ENCODE peak calls at places on chromosomes 4 and X, in five cellular contexts. B is IMR-90, I is cardiac fibroblast, Z is AG10803, C is spleen. G is an unnamed sample.

GRCh38 chrX:2841511-2841910 is 12.8 kb downstream of the GYG2 start:
- DNase-seq in B (no peak), I (no peak), Z (no peak), C (no peak), G (peak; percentile 85)

GRCh38 chr4:28225689-28226353 is 1365.2 kb downstream of the STIM2 start:
- DNase-seq in B (no peak), I (peak; percentile 4), Z (peak; percentile 32), C (no peak), G (peak; percentile 44)

GRCh38 chr4:115418997-115419396 is 305.6 kb upstream of the NDST4 start:
- DNase-seq in B (no peak), I (no peak), Z (no peak), C (no peak), G (no peak)

GRCh38 chr4:124055896-124056295 is 656.6 kb downstream of the ANKRD50 start:
- DNase-seq in B (peak; percentile 31), I (peak; percentile 23), Z (peak; percentile 13), C (no peak), G (no peak)

GRCh38 chrX:39753296-39753996 is 344.3 kb downstream of the BCOR start:
- DNase-seq in B (peak; percentile 73), I (peak; percentile 51), Z (no peak), C (no peak), G (peak; percentile 57)

GRCh38 chrX:153857348-153857903 is 27.1 kb upstream of the PDZD4 start:
- DNase-seq in B (no peak), I (no peak), Z (no peak), C (peak; percentile 37), G (no peak)

GRCh38 chrX:141183000-141183399 is 6.1 kb upstream of the LDOC1 start:
- DNase-seq in B (no peak), I (no peak), Z (no peak), C (no peak), G (no peak)

GRCh38 chrX:121160987-121161386 is 113.6 kb downstream of the GLUD2 start:
- DNase-seq in B (no peak), I (peak; percentile 15), Z (peak; percentile 5), C (no peak), G (peak; percentile 19)

GRCh38 chr4:153337686-153338085 is 6.8 kb upstream of the MND1 start:
- DNase-seq in B (no peak), I (no peak), Z (no peak), C (no peak), G (no peak)

GRCh38 chrX:47222776-47223350 is 4.4 kb downstream of the CDK16 start:
- DNase-seq in B (no peak), I (no peak), Z (no peak), C (peak; percentile 66), G (no peak)

GRCh38 chrX:70033348-70033747 is 16.4 kb downstream of the AWAT2 start:
- DNase-seq in B (peak; percentile 21), I (peak; percentile 51), Z (peak; percentile 16), C (peak; percentile 59), G (peak; percentile 56)

GRCh38 chr4:121472937-121473721 is 92.3 kb upstream of the QRFPR start:
- DNase-seq in B (no peak), I (no peak), Z (no peak), C (no peak), G (no peak)

GRCh38 chr4:146436423-146437162 is 85.1 kb downstream of the SLC10A7 start:
- DNase-seq in B (peak; percentile 16), I (no peak), Z (peak; percentile 17), C (no peak), G (peak; percentile 26)

GRCh38 chrX:79081895-79082512 is 62.5 kb upstream of the GPR174 start:
- DNase-seq in B (peak; percentile 4), I (peak; percentile 29), Z (peak; percentile 14), C (no peak), G (peak; percentile 61)

GRCh38 chr4:10102981-10103330 is 13.6 kb downstream of the WDR1 start:
- DNase-seq in B (no peak), I (no peak), Z (no peak), C (no peak), G (no peak)

GRCh38 chr4:24322517-24322916 is 261.8 kb downstream of the DHX15 start:
- DNase-seq in B (peak; percentile 22), I (peak; percentile 2), Z (peak; percentile 6), C (no peak), G (no peak)

GRCh38 chr4:1379801-1380331 is 26.4 kb downstream of the NKX1-1 start:
- DNase-seq in B (no peak), I (no peak), Z (no peak), C (peak; percentile 61), G (no peak)

GRCh38 chrX:143648705-143649104 is 12.8 kb upstream of the SLITRK4 start:
- DNase-seq in B (no peak), I (peak; percentile 26), Z (no peak), C (no peak), G (no peak)

GRCh38 chr4:161714022-161714751 is 449.6 kb downstream of the FSTL5 start:
- DNase-seq in B (peak; percentile 91), I (no peak), Z (peak; percentile 71), C (no peak), G (peak; percentile 89)

GRCh38 chrX:16836371-16836770 is 33.8 kb downstream of the RBBP7 start:
- DNase-seq in B (peak; percentile 13), I (peak; percentile 38), Z (peak; percentile 18), C (no peak), G (no peak)

GRCh38 chrX:39802906-39803305 is 294.9 kb downstream of the BCOR start:
- DNase-seq in B (no peak), I (no peak), Z (no peak), C (no peak), G (no peak)

GRCh38 chr4:182251116-182251515 is 7.9 kb downstream of the TENM3 start:
- DNase-seq in B (no peak), I (no peak), Z (no peak), C (no peak), G (no peak)

GRCh38 chr4:182258441-182259031 is 15.3 kb downstream of the TENM3 start:
- DNase-seq in B (no peak), I (no peak), Z (no peak), C (no peak), G (no peak)

GRCh38 chr4:182257503-182257902 is 14.3 kb downstream of the TENM3 start:
- DNase-seq in B (no peak), I (no peak), Z (no peak), C (no peak), G (no peak)

GRCh38 chr4:182254381-182254780 is 11.2 kb downstream of the TENM3 start:
- DNase-seq in B (no peak), I (no peak), Z (no peak), C (no peak), G (no peak)

GRCh38 chr4:182255421-182256190 is 12.4 kb downstream of the TENM3 start:
- DNase-seq in B (no peak), I (no peak), Z (no peak), C (no peak), G (no peak)
- TF ChIP-seq CTCF in B (no peak), I (no peak), Z (no peak), C (no peak), G (no peak)

DNA sequence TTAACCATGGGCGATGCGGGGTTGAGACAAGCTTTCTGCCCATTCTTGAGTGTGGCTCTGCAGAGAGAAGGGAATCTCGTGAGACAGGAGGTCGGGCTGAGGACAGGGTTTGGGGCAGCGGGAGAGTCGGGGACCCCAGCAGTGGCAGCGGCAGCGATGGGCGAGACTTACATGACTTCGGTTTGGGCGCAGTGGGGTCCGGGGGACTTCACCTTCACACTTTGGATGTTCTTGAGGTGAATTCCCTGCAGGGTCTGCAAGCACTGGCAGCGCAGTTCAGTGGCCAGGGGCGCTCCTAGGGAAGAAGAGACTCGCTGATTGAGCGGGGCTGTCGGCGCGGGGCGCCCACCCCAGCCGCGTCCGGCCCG is 383 bp downstream of the CXCL2 start:
- DNase-seq in B (no peak), I (peak; percentile 65), Z (no peak), C (peak; percentile 73), G (peak; percentile 35)
- H3K4me3 ChIP-seq in B (peak overlapping the region; percentile 52), I (peak overlapping the region; percentile 74), Z (peak overlapping the region; percentile 70), C (peak overlapping the region; percentile 42), G (peak overlapping the region; percentile 71)

GRCh38 chr4:109574443-109574850 is 14.4 kb downstream of the MCUB start:
- DNase-seq in B (no peak), I (peak; percentile 59), Z (no peak), C (no peak), G (peak; percentile 55)
- TF ChIP-seq CTCF in B (no peak), I (peak; percentile 32), Z (peak; percentile 19), C (no peak), G (peak; percentile 51)

GRCh38 chr4:55880652-55881280 is 27.3 kb downstream of the EXOC1 start:
- DNase-seq in B (no peak), I (no peak), Z (no peak), C (no peak), G (no peak)
- H3K4me3 ChIP-seq in B (no peak overlapping the region), I (no peak overlapping the region), Z (no peak overlapping the region), C (no peak overlapping the region), G (no peak overlapping the region)

GRCh38 chr4:5940470-5941203 is 47.8 kb upstream of the CRMP1 start:
- DNase-seq in B (peak; percentile 10), I (peak; percentile 3), Z (peak; percentile 8), C (peak; percentile 42), G (peak; percentile 6)

GRCh38 chr4:5945171-5945570 is 52.3 kb upstream of the CRMP1 start:
- DNase-seq in B (no peak), I (no peak), Z (no peak), C (peak; percentile 33), G (no peak)

GRCh38 chr4:5943561-5943960 is 50.7 kb upstream of the CRMP1 start:
- DNase-seq in B (no peak), I (no peak), Z (no peak), C (no peak), G (no peak)

GRCh38 chr4:5941601-5942000 is 48.7 kb upstream of the CRMP1 start:
- DNase-seq in B (no peak), I (no peak), Z (no peak), C (peak; percentile 17), G (no peak)

GRCh38 chr4:5942947-5943346 is 50.1 kb upstream of the CRMP1 start:
- DNase-seq in B (no peak), I (no peak), Z (no peak), C (peak; percentile 22), G (no peak)
- TF ChIP-seq CTCF in B (no peak), I (no peak), Z (no peak), C (no peak), G (no peak)

DNA sequence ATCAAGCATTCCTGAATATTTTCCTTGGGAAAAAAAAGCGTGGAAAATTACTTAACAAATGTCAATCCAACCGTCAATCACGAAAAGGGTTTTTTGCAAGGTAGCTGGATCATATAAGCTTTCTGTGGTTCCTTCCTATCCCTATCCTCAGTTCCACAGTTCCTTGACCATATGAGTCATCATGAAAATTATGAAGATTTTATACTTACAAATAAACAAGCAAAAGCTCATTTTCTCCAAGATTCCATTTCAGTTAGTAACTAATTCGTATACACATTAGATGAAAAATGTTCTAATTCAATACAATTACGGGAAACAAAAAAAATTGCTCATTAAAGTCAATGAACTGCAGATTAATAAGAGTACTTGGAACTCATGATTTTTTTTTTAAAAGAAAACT is 228.8 kb downstream of the NSUN7 start:
- DNase-seq in B (peak; percentile 68), I (no peak), Z (no peak), C (no peak), G (peak; percentile 46)
- H3K4me3 ChIP-seq in B (no peak overlapping the region), I (no peak overlapping the region), Z (no peak overlapping the region), C (no peak overlapping the region), G (no peak overlapping the region)